ENCODE peak calls at places on chromosomes 12 and 14, in six cellular contexts. One of them, this sample, is unnamed.

GRCh38 chr14:96754845-96755184 is 42.4 kb upstream of the VRK1 start:
- DNase-seq in anterior cingulate cortex: no peak
- DNase-seq in amniotic stem cell: no peak
- DNase-seq in HepG2: no peak
- DNase-seq in omental fat pad: no peak
- DNase-seq in COLO829: no peak
- DNase-seq in this sample: no peak

GRCh38 chr12:121314441-121314840 is 17.9 kb upstream of the CAMKK2 start:
- DNase-seq in COLO829: no peak
- DNase-seq in HepG2: no peak
- DNase-seq in omental fat pad: no peak
- DNase-seq in amniotic stem cell: no peak
- DNase-seq in anterior cingulate cortex: no peak
- DNase-seq in this sample: no peak

GRCh38 chr12:76633415-76633814 is 73.8 kb upstream of the OSBPL8 start:
- DNase-seq in COLO829: no peak
- DNase-seq in omental fat pad: no peak
- DNase-seq in HepG2: no peak
- DNase-seq in anterior cingulate cortex: no peak
- DNase-seq in amniotic stem cell: no peak
- DNase-seq in this sample: no peak

GRCh38 chr12:65278576-65279386 is at the start of gene MSRB3:
- DNase-seq in HepG2: peak
- DNase-seq in omental fat pad: peak
- DNase-seq in amniotic stem cell: peak
- DNase-seq in anterior cingulate cortex: peak
- DNase-seq in COLO829: peak
- DNase-seq in this sample: peak

GRCh38 chr12:15956413-15957185 is 45.5 kb downstream of the DERA start:
- DNase-seq in omental fat pad: no peak
- DNase-seq in anterior cingulate cortex: no peak
- DNase-seq in amniotic stem cell: no peak
- DNase-seq in COLO829: no peak
- DNase-seq in HepG2: no peak
- DNase-seq in this sample: no peak

GRCh38 chr12:143964-144649 is 69.8 kb downstream of the SLC6A12 start:
- DNase-seq in HepG2: peak
- DNase-seq in COLO829: no peak
- DNase-seq in anterior cingulate cortex: no peak
- DNase-seq in amniotic stem cell: no peak
- DNase-seq in omental fat pad: no peak
- DNase-seq in this sample: peak

GRCh38 chr12:67193705-67194104 is 75.5 kb upstream of the CAND1 start:
- DNase-seq in HepG2: peak
- DNase-seq in amniotic stem cell: peak
- DNase-seq in COLO829: peak
- DNase-seq in omental fat pad: no peak
- DNase-seq in anterior cingulate cortex: no peak
- DNase-seq in this sample: no peak

GRCh38 chr12:6430124-6430989 is 14.4 kb upstream of the CD27 start:
- DNase-seq in anterior cingulate cortex: peak
- DNase-seq in HepG2: peak
- DNase-seq in amniotic stem cell: peak
- DNase-seq in omental fat pad: peak
- DNase-seq in COLO829: peak
- DNase-seq in this sample: no peak

GRCh38 chr12:16583991-16584745 is 21.8 kb downstream of the LMO3 start:
- DNase-seq in HepG2: no peak
- DNase-seq in anterior cingulate cortex: no peak
- DNase-seq in COLO829: no peak
- DNase-seq in omental fat pad: no peak
- DNase-seq in amniotic stem cell: no peak
- DNase-seq in this sample: no peak

GRCh38 chr12:25590021-25590721 is 37.1 kb upstream of the LMNTD1 start:
- DNase-seq in HepG2: no peak
- DNase-seq in COLO829: no peak
- DNase-seq in anterior cingulate cortex: no peak
- DNase-seq in amniotic stem cell: no peak
- DNase-seq in omental fat pad: no peak
- DNase-seq in this sample: no peak

GRCh38 chr14:104844306-104845032 is 20.6 kb upstream of the CEP170B start:
- DNase-seq in COLO829: no peak
- DNase-seq in HepG2: no peak
- DNase-seq in anterior cingulate cortex: no peak
- DNase-seq in omental fat pad: no peak
- DNase-seq in amniotic stem cell: no peak
- DNase-seq in this sample: no peak

GRCh38 chr14:62015945-62016344 is 253.7 kb downstream of the SNAPC1 start:
- DNase-seq in HepG2: no peak
- DNase-seq in anterior cingulate cortex: no peak
- DNase-seq in amniotic stem cell: no peak
- DNase-seq in omental fat pad: no peak
- DNase-seq in COLO829: no peak
- DNase-seq in this sample: no peak

GRCh38 chr12:49345048-49345839 is 1.4 kb upstream of the DNAJC22 start:
- DNase-seq in anterior cingulate cortex: peak
- DNase-seq in HepG2: no peak
- DNase-seq in amniotic stem cell: no peak
- DNase-seq in COLO829: no peak
- DNase-seq in omental fat pad: no peak
- DNase-seq in this sample: no peak

GRCh38 chr12:39803151-39803550 is 183.5 kb upstream of the ABCD2 start:
- DNase-seq in omental fat pad: no peak
- DNase-seq in COLO829: no peak
- DNase-seq in HepG2: no peak
- DNase-seq in anterior cingulate cortex: no peak
- DNase-seq in amniotic stem cell: no peak
- DNase-seq in this sample: no peak

GRCh38 chr12:116595186-116595585 is 36.0 kb downstream of the MAP1LC3B2 start:
- DNase-seq in HepG2: no peak
- DNase-seq in amniotic stem cell: no peak
- DNase-seq in omental fat pad: no peak
- DNase-seq in anterior cingulate cortex: peak
- DNase-seq in COLO829: no peak
- DNase-seq in this sample: no peak

GRCh38 chr12:129662184-129662583 is 241.6 kb downstream of the TMEM132D start:
- DNase-seq in HepG2: no peak
- DNase-seq in amniotic stem cell: no peak
- DNase-seq in COLO829: no peak
- DNase-seq in omental fat pad: no peak
- DNase-seq in anterior cingulate cortex: no peak
- DNase-seq in this sample: no peak

GRCh38 chr14:93657875-93658274 is 130.4 kb downstream of the PRIMA1 start:
- DNase-seq in anterior cingulate cortex: no peak
- DNase-seq in COLO829: no peak
- DNase-seq in HepG2: no peak
- DNase-seq in amniotic stem cell: no peak
- DNase-seq in omental fat pad: no peak
- DNase-seq in this sample: no peak

GRCh38 chr14:34711169-34711568 is 3.2 kb downstream of the CFL2 start:
- DNase-seq in anterior cingulate cortex: peak
- DNase-seq in amniotic stem cell: peak
- DNase-seq in COLO829: peak
- DNase-seq in omental fat pad: no peak
- DNase-seq in HepG2: no peak
- DNase-seq in this sample: no peak

GRCh38 chr12:112111931-112112330 is 3.3 kb upstream of the NAA25 start:
- DNase-seq in anterior cingulate cortex: no peak
- DNase-seq in omental fat pad: no peak
- DNase-seq in COLO829: no peak
- DNase-seq in HepG2: no peak
- DNase-seq in amniotic stem cell: no peak
- DNase-seq in this sample: no peak

GRCh38 chr12:129073157-129073915 is 220.1 kb downstream of the GLT1D1 start:
- DNase-seq in COLO829: no peak
- DNase-seq in anterior cingulate cortex: no peak
- DNase-seq in HepG2: no peak
- DNase-seq in omental fat pad: no peak
- DNase-seq in amniotic stem cell: no peak
- DNase-seq in this sample: no peak

GRCh38 chr12:124379938-124380754 is 85.3 kb downstream of the RFLNA start:
- DNase-seq in COLO829: no peak
- DNase-seq in HepG2: no peak
- DNase-seq in amniotic stem cell: peak
- DNase-seq in omental fat pad: no peak
- DNase-seq in anterior cingulate cortex: peak
- DNase-seq in this sample: peak

GRCh38 chr14:50085570-50086315 is 30.6 kb downstream of the VCPKMT start:
- DNase-seq in anterior cingulate cortex: no peak
- DNase-seq in HepG2: no peak
- DNase-seq in amniotic stem cell: no peak
- DNase-seq in COLO829: no peak
- DNase-seq in omental fat pad: no peak
- DNase-seq in this sample: peak

GRCh38 chr12:4449862-4450222 is 4.2 kb upstream of the FGF6 start:
- DNase-seq in anterior cingulate cortex: no peak
- DNase-seq in amniotic stem cell: no peak
- DNase-seq in COLO829: no peak
- DNase-seq in HepG2: no peak
- DNase-seq in omental fat pad: no peak
- DNase-seq in this sample: no peak

GRCh38 chr12:133202493-133203343 is 21.4 kb downstream of the ZNF268 start:
- DNase-seq in omental fat pad: no peak
- DNase-seq in HepG2: no peak
- DNase-seq in anterior cingulate cortex: no peak
- DNase-seq in COLO829: no peak
- DNase-seq in amniotic stem cell: no peak
- DNase-seq in this sample: no peak

GRCh38 chr14:68181395-68182326 is 362.1 kb downstream of the RAD51B start:
- DNase-seq in HepG2: peak
- DNase-seq in COLO829: peak
- DNase-seq in omental fat pad: no peak
- DNase-seq in amniotic stem cell: no peak
- DNase-seq in anterior cingulate cortex: no peak
- DNase-seq in this sample: no peak

GRCh38 chr14:70073924-70074566 is 114.7 kb downstream of the SLC8A3 start:
- DNase-seq in omental fat pad: peak
- DNase-seq in anterior cingulate cortex: peak
- DNase-seq in amniotic stem cell: no peak
- DNase-seq in HepG2: peak
- DNase-seq in COLO829: peak
- DNase-seq in this sample: peak

GRCh38 chr12:6226701-6227096 is 26.5 kb downstream of the CD9 start:
- DNase-seq in HepG2: no peak
- DNase-seq in COLO829: no peak
- DNase-seq in anterior cingulate cortex: no peak
- DNase-seq in amniotic stem cell: no peak
- DNase-seq in omental fat pad: no peak
- DNase-seq in this sample: no peak

GRCh38 chr12:66393890-66394289 is 91.6 kb downstream of the HELB start:
- DNase-seq in omental fat pad: no peak
- DNase-seq in anterior cingulate cortex: no peak
- DNase-seq in amniotic stem cell: no peak
- DNase-seq in COLO829: no peak
- DNase-seq in HepG2: no peak
- DNase-seq in this sample: no peak

GRCh38 chr14:95038521-95039250 is 118.6 kb downstream of the DICER1 start:
- DNase-seq in omental fat pad: no peak
- DNase-seq in anterior cingulate cortex: no peak
- DNase-seq in COLO829: no peak
- DNase-seq in HepG2: no peak
- DNase-seq in amniotic stem cell: no peak
- DNase-seq in this sample: no peak

GRCh38 chr14:34750670-34751069 is 36.3 kb upstream of the CFL2 start:
- DNase-seq in anterior cingulate cortex: no peak
- DNase-seq in COLO829: no peak
- DNase-seq in omental fat pad: no peak
- DNase-seq in HepG2: no peak
- DNase-seq in amniotic stem cell: no peak
- DNase-seq in this sample: no peak

GRCh38 chr12:12717586-12718381 is 616 bp downstream of the CDKN1B start:
- DNase-seq in omental fat pad: no peak
- DNase-seq in anterior cingulate cortex: peak
- DNase-seq in HepG2: no peak
- DNase-seq in amniotic stem cell: no peak
- DNase-seq in COLO829: no peak
- DNase-seq in this sample: peak

GRCh38 chr14:52044791-52045522 is 23.9 kb downstream of the NID2 start:
- DNase-seq in amniotic stem cell: peak
- DNase-seq in anterior cingulate cortex: no peak
- DNase-seq in HepG2: no peak
- DNase-seq in omental fat pad: no peak
- DNase-seq in COLO829: no peak
- DNase-seq in this sample: no peak

GRCh38 chr12:104638218-104638617 is 181.5 kb downstream of the CHST11 start:
- DNase-seq in HepG2: no peak
- DNase-seq in anterior cingulate cortex: no peak
- DNase-seq in omental fat pad: no peak
- DNase-seq in amniotic stem cell: no peak
- DNase-seq in COLO829: no peak
- DNase-seq in this sample: no peak

GRCh38 chr14:57346741-57347140 is 43.6 kb upstream of the NAA30 start:
- DNase-seq in anterior cingulate cortex: no peak
- DNase-seq in amniotic stem cell: no peak
- DNase-seq in HepG2: peak
- DNase-seq in COLO829: no peak
- DNase-seq in omental fat pad: no peak
- DNase-seq in this sample: no peak

GRCh38 chr12:89225401-89225800 is 126.9 kb downstream of the DUSP6 start:
- DNase-seq in COLO829: no peak
- DNase-seq in amniotic stem cell: no peak
- DNase-seq in anterior cingulate cortex: no peak
- DNase-seq in omental fat pad: no peak
- DNase-seq in HepG2: no peak
- DNase-seq in this sample: no peak

GRCh38 chr14:89540830-89541470 is 123.9 kb upstream of the FOXN3 start:
- DNase-seq in anterior cingulate cortex: no peak
- DNase-seq in omental fat pad: no peak
- DNase-seq in amniotic stem cell: peak
- DNase-seq in COLO829: peak
- DNase-seq in HepG2: no peak
- DNase-seq in this sample: no peak

GRCh38 chr12:49054096-49054495 is 6.5 kb downstream of the KMT2D start:
- DNase-seq in omental fat pad: no peak
- DNase-seq in HepG2: no peak
- DNase-seq in COLO829: no peak
- DNase-seq in anterior cingulate cortex: no peak
- DNase-seq in amniotic stem cell: no peak
- DNase-seq in this sample: no peak

GRCh38 chr12:1533602-1534304 is 60.6 kb downstream of the FBXL14 start:
- DNase-seq in HepG2: no peak
- DNase-seq in anterior cingulate cortex: no peak
- DNase-seq in amniotic stem cell: no peak
- DNase-seq in COLO829: no peak
- DNase-seq in omental fat pad: no peak
- DNase-seq in this sample: no peak

This sample was measured in dorsolateral prefrontal cortex.